ENCODE peak calls at places on chromosomes 11 and 22, in eight cellular contexts. One of them, this sample, is unnamed. For H3K27me3 and H3K4me1, the result is how much of the 10 kb centered on the place peaks cover.

GRCh38 chr22:17916226-17916889 is 108.0 kb downstream of the MICAL3 start:
- DNase-seq in heart left ventricle: no peak
- DNase-seq in ovary: no peak
- DNase-seq in IMR-90: no peak
- DNase-seq in sigmoid colon: peak
- DNase-seq in testis: peak
- DNase-seq in prostate gland: no peak
- DNase-seq in adrenal gland: no peak
- DNase-seq in this sample: no peak

GRCh38 chr11:132504501-132505041 is 1027.7 kb downstream of the OPCML start:
- DNase-seq in heart left ventricle: no peak
- DNase-seq in ovary: no peak
- DNase-seq in IMR-90: no peak
- DNase-seq in sigmoid colon: no peak
- DNase-seq in testis: no peak
- DNase-seq in prostate gland: no peak
- DNase-seq in adrenal gland: no peak
- DNase-seq in this sample: no peak

GRCh38 chr11:103631841-103632240 is 404.6 kb upstream of the DDI1 start:
- DNase-seq in heart left ventricle: no peak
- DNase-seq in ovary: no peak
- DNase-seq in IMR-90: no peak
- DNase-seq in sigmoid colon: no peak
- DNase-seq in testis: no peak
- DNase-seq in prostate gland: no peak
- DNase-seq in adrenal gland: no peak
- DNase-seq in this sample: no peak

GRCh38 chr11:64130618-64131017 is 35.3 kb downstream of the MACROD1 start:
- DNase-seq in heart left ventricle: no peak
- DNase-seq in ovary: no peak
- DNase-seq in IMR-90: no peak
- DNase-seq in sigmoid colon: no peak
- DNase-seq in testis: no peak
- DNase-seq in prostate gland: peak
- DNase-seq in adrenal gland: no peak
- DNase-seq in this sample: peak

GRCh38 chr11:64854534-64855502 is 10.4 kb upstream of the CDC42BPG start:
- DNase-seq in heart left ventricle: peak
- DNase-seq in ovary: peak
- DNase-seq in IMR-90: peak
- DNase-seq in sigmoid colon: peak
- DNase-seq in testis: no peak
- DNase-seq in prostate gland: no peak
- DNase-seq in adrenal gland: peak
- DNase-seq in this sample: peak

GRCh38 chr22:23542933-23543332 is 37.2 kb downstream of the IGLL1 start:
- DNase-seq in heart left ventricle: no peak
- DNase-seq in ovary: no peak
- DNase-seq in IMR-90: peak
- DNase-seq in sigmoid colon: peak
- DNase-seq in testis: no peak
- DNase-seq in prostate gland: no peak
- DNase-seq in adrenal gland: peak
- DNase-seq in this sample: no peak

GRCh38 chr11:121563900-121564822 is 111.4 kb upstream of the SORL1-AS1 start:
- DNase-seq in heart left ventricle: no peak
- DNase-seq in ovary: no peak
- DNase-seq in IMR-90: peak
- DNase-seq in sigmoid colon: no peak
- DNase-seq in testis: no peak
- DNase-seq in prostate gland: no peak
- DNase-seq in adrenal gland: no peak
- DNase-seq in this sample: peak

GRCh38 chr11:129881570-129882170 is 13.7 kb downstream of the NFRKB start:
- DNase-seq in heart left ventricle: no peak
- DNase-seq in ovary: no peak
- DNase-seq in IMR-90: peak
- DNase-seq in sigmoid colon: no peak
- DNase-seq in testis: peak
- DNase-seq in prostate gland: peak
- DNase-seq in adrenal gland: no peak
- DNase-seq in this sample: peak

GRCh38 chr22:46652081-46652929 is 32.1 kb downstream of the GRAMD4 start:
- DNase-seq in heart left ventricle: peak
- DNase-seq in ovary: no peak
- DNase-seq in IMR-90: peak
- DNase-seq in sigmoid colon: no peak
- DNase-seq in testis: no peak
- DNase-seq in prostate gland: no peak
- DNase-seq in adrenal gland: no peak
- DNase-seq in this sample: no peak

GRCh38 chr11:110090466-110091026 is 2.6 kb upstream of the ZC3H12C start:
- DNase-seq in heart left ventricle: no peak
- DNase-seq in ovary: no peak
- DNase-seq in IMR-90: no peak
- DNase-seq in sigmoid colon: no peak
- DNase-seq in testis: no peak
- DNase-seq in prostate gland: no peak
- DNase-seq in adrenal gland: no peak
- DNase-seq in this sample: no peak

GRCh38 chr11:88103337-88104206 is 71.7 kb downstream of the RAB38 start:
- DNase-seq in heart left ventricle: no peak
- DNase-seq in ovary: no peak
- DNase-seq in IMR-90: peak
- DNase-seq in sigmoid colon: no peak
- DNase-seq in testis: peak
- DNase-seq in prostate gland: no peak
- DNase-seq in adrenal gland: peak
- DNase-seq in this sample: peak

GRCh38 chr11:2420502-2421225 is 20.1 kb downstream of the TSSC4 start:
- DNase-seq in heart left ventricle: peak
- DNase-seq in ovary: peak
- DNase-seq in IMR-90: peak
- DNase-seq in sigmoid colon: peak
- DNase-seq in testis: peak
- DNase-seq in prostate gland: peak
- DNase-seq in adrenal gland: peak
- DNase-seq in this sample: peak

GRCh38 chr22:46084943-46085830 is 65.1 kb upstream of the PPARA start:
- DNase-seq in heart left ventricle: peak
- DNase-seq in ovary: peak
- DNase-seq in IMR-90: no peak
- DNase-seq in sigmoid colon: peak
- DNase-seq in testis: peak
- DNase-seq in prostate gland: peak
- DNase-seq in adrenal gland: no peak
- DNase-seq in this sample: peak

GRCh38 chr22:28023774-28024173 is 104.7 kb upstream of the PITPNB start:
- DNase-seq in heart left ventricle: no peak
- DNase-seq in ovary: no peak
- DNase-seq in IMR-90: no peak
- DNase-seq in sigmoid colon: peak
- DNase-seq in testis: no peak
- DNase-seq in prostate gland: no peak
- DNase-seq in adrenal gland: peak
- DNase-seq in this sample: no peak

GRCh38 chr11:128451651-128452470 is 135.5 kb downstream of the ETS1 start:
- DNase-seq in heart left ventricle: peak
- DNase-seq in ovary: peak
- DNase-seq in IMR-90: peak
- DNase-seq in sigmoid colon: peak
- DNase-seq in testis: peak
- DNase-seq in prostate gland: no peak
- DNase-seq in adrenal gland: no peak
- DNase-seq in this sample: peak

GRCh38 chr11:128456566-128457268 is 130.6 kb downstream of the ETS1 start:
- DNase-seq in heart left ventricle: no peak
- DNase-seq in ovary: no peak
- DNase-seq in IMR-90: no peak
- DNase-seq in sigmoid colon: no peak
- DNase-seq in testis: no peak
- DNase-seq in prostate gland: no peak
- DNase-seq in adrenal gland: no peak
- DNase-seq in this sample: no peak

GRCh38 chr11:128450882-128451647 is 136.3 kb downstream of the ETS1 start:
- DNase-seq in heart left ventricle: no peak
- DNase-seq in ovary: no peak
- DNase-seq in IMR-90: no peak
- DNase-seq in sigmoid colon: no peak
- DNase-seq in testis: no peak
- DNase-seq in prostate gland: no peak
- DNase-seq in adrenal gland: no peak
- DNase-seq in this sample: peak

GRCh38 chr11:128455766-128456165 is 131.6 kb downstream of the ETS1 start:
- DNase-seq in heart left ventricle: no peak
- DNase-seq in ovary: no peak
- DNase-seq in IMR-90: no peak
- DNase-seq in sigmoid colon: no peak
- DNase-seq in testis: no peak
- DNase-seq in prostate gland: no peak
- DNase-seq in adrenal gland: no peak
- DNase-seq in this sample: no peak

GRCh38 chr11:128453444-128454336 is 133.7 kb downstream of the ETS1 start:
- DNase-seq in heart left ventricle: no peak
- DNase-seq in ovary: peak
- DNase-seq in IMR-90: peak
- DNase-seq in sigmoid colon: peak
- DNase-seq in testis: peak
- DNase-seq in prostate gland: peak
- DNase-seq in adrenal gland: no peak
- DNase-seq in this sample: peak
- TF ChIP-seq POLR2A in heart left ventricle: no peak
- TF ChIP-seq POLR2A in ovary: no peak
- TF ChIP-seq POLR2A in IMR-90: no peak
- TF ChIP-seq POLR2A in sigmoid colon: no peak
- TF ChIP-seq POLR2A in testis: no peak
- TF ChIP-seq POLR2A in prostate gland: no peak
- TF ChIP-seq POLR2A in adrenal gland: peak
- TF ChIP-seq POLR2A in this sample: peak

GRCh38 chr22:37258810-37259472 is 14.9 kb upstream of the RAC2 start:
- DNase-seq in heart left ventricle: no peak
- DNase-seq in ovary: no peak
- DNase-seq in IMR-90: no peak
- DNase-seq in sigmoid colon: no peak
- DNase-seq in testis: no peak
- DNase-seq in prostate gland: no peak
- DNase-seq in adrenal gland: no peak
- DNase-seq in this sample: no peak

GRCh38 chr22:37260939-37261338 is 16.9 kb upstream of the RAC2 start:
- DNase-seq in heart left ventricle: peak
- DNase-seq in ovary: peak
- DNase-seq in IMR-90: peak
- DNase-seq in sigmoid colon: no peak
- DNase-seq in testis: peak
- DNase-seq in prostate gland: peak
- DNase-seq in adrenal gland: peak
- DNase-seq in this sample: peak

GRCh38 chr22:37262346-37262745 is 18.3 kb upstream of the RAC2 start:
- DNase-seq in heart left ventricle: no peak
- DNase-seq in ovary: no peak
- DNase-seq in IMR-90: no peak
- DNase-seq in sigmoid colon: no peak
- DNase-seq in testis: no peak
- DNase-seq in prostate gland: no peak
- DNase-seq in adrenal gland: no peak
- DNase-seq in this sample: no peak

GRCh38 chr22:37259540-37260029 is 15.5 kb upstream of the RAC2 start:
- DNase-seq in heart left ventricle: no peak
- DNase-seq in ovary: peak
- DNase-seq in IMR-90: peak
- DNase-seq in sigmoid colon: no peak
- DNase-seq in testis: peak
- DNase-seq in prostate gland: no peak
- DNase-seq in adrenal gland: no peak
- DNase-seq in this sample: no peak

DNA sequence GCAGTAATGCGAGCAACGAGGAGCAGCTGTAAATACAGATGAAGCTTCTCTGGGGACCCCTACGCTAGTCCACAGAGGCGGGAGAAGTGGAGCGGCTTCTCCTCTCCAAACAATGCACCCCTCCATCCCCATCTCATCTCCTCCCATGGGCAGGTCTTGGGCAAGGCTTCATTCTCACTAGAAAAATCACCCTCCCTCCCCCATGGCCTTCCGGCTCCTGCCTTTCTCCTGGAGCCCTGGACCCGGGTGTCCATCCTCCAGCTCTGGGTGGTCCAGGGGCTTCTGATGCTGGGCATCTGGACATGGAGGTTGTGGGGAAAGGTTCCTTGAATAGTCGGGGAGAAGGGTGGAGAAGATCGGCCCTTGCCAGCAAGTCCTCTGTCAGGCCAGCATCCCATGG is 16.3 kb upstream of the RAC2 start:
- DNase-seq in heart left ventricle: no peak
- DNase-seq in ovary: peak
- DNase-seq in IMR-90: no peak
- DNase-seq in sigmoid colon: no peak
- DNase-seq in testis: no peak
- DNase-seq in prostate gland: no peak
- DNase-seq in adrenal gland: no peak
- DNase-seq in this sample: no peak
- H3K27me3 ChIP-seq in heart left ventricle: under half
- H3K27me3 ChIP-seq in ovary: under half
- H3K27me3 ChIP-seq in IMR-90: under half
- H3K27me3 ChIP-seq in sigmoid colon: under half
- H3K27me3 ChIP-seq in testis: under half
- H3K27me3 ChIP-seq in prostate gland: under half
- H3K27me3 ChIP-seq in adrenal gland: under half
- H3K27me3 ChIP-seq in this sample: under half

GRCh38 chr22:39498802-39499201 is 3.3 kb upstream of the MIEF1 start:
- DNase-seq in heart left ventricle: no peak
- DNase-seq in ovary: no peak
- DNase-seq in IMR-90: no peak
- DNase-seq in sigmoid colon: no peak
- DNase-seq in testis: no peak
- DNase-seq in prostate gland: no peak
- DNase-seq in adrenal gland: no peak
- DNase-seq in this sample: no peak
- H3K4me1 ChIP-seq in heart left ventricle: half or more
- H3K4me1 ChIP-seq in ovary: under half
- H3K4me1 ChIP-seq in IMR-90: under half
- H3K4me1 ChIP-seq in sigmoid colon: under half
- H3K4me1 ChIP-seq in testis: under half
- H3K4me1 ChIP-seq in prostate gland: under half
- H3K4me1 ChIP-seq in adrenal gland: under half
- H3K4me1 ChIP-seq in this sample: under half

GRCh38 chr11:62775646-62776045 is 4.5 kb downstream of the TAF6L start:
- DNase-seq in heart left ventricle: peak
- DNase-seq in ovary: no peak
- DNase-seq in IMR-90: no peak
- DNase-seq in sigmoid colon: no peak
- DNase-seq in testis: no peak
- DNase-seq in prostate gland: no peak
- DNase-seq in adrenal gland: no peak
- DNase-seq in this sample: no peak

GRCh38 chr11:62770778-62771143 is 435 bp upstream of the TAF6L start:
- DNase-seq in heart left ventricle: peak
- DNase-seq in ovary: no peak
- DNase-seq in IMR-90: no peak
- DNase-seq in sigmoid colon: peak
- DNase-seq in testis: no peak
- DNase-seq in prostate gland: no peak
- DNase-seq in adrenal gland: no peak
- DNase-seq in this sample: peak

GRCh38 chr11:62774407-62774806 is 3.2 kb downstream of the TAF6L start:
- DNase-seq in heart left ventricle: peak
- DNase-seq in ovary: no peak
- DNase-seq in IMR-90: no peak
- DNase-seq in sigmoid colon: no peak
- DNase-seq in testis: no peak
- DNase-seq in prostate gland: no peak
- DNase-seq in adrenal gland: no peak
- DNase-seq in this sample: no peak

GRCh38 chr11:62771144-62772021 is at the start of gene TAF6L:
- DNase-seq in heart left ventricle: peak
- DNase-seq in ovary: peak
- DNase-seq in IMR-90: peak
- DNase-seq in sigmoid colon: peak
- DNase-seq in testis: peak
- DNase-seq in prostate gland: peak
- DNase-seq in adrenal gland: peak
- DNase-seq in this sample: peak
- TF ChIP-seq POLR2A in heart left ventricle: peak
- TF ChIP-seq POLR2A in ovary: peak
- TF ChIP-seq POLR2A in IMR-90: peak
- TF ChIP-seq POLR2A in sigmoid colon: peak
- TF ChIP-seq POLR2A in testis: no peak
- TF ChIP-seq POLR2A in prostate gland: peak
- TF ChIP-seq POLR2A in adrenal gland: peak
- TF ChIP-seq POLR2A in this sample: no peak

This sample was measured in thyroid gland.